ENCODE peak calls at places on chromosomes 2 and 18, in five cellular contexts. O is spleen, Q is right atrium auricular region, F is fibroblast of pulmonary artery, Z is AG04450. S is an unnamed sample.

GRCh38 chr18:36179562-36180334 is 7.5 kb upstream of the MOCOS start:
- DNase-seq in O (no peak), Q (peak; percentile 82), F (peak; percentile 94), Z (peak; percentile 78), S (no peak)

GRCh38 chr2:38866773-38867443 is 8.8 kb downstream of the DHX57 start:
- DNase-seq in O (no peak), Q (no peak), F (no peak), Z (no peak), S (no peak)

GRCh38 chr2:228367356-228367755 is 185.9 kb upstream of the SPHKAP start:
- DNase-seq in O (no peak), Q (no peak), F (no peak), Z (no peak), S (no peak)

GRCh38 chr2:29525921-29526320 is 395.5 kb downstream of the ALK start:
- DNase-seq in O (no peak), Q (no peak), F (no peak), Z (no peak), S (no peak)

GRCh38 chr2:144162652-144163051 is 357.3 kb downstream of the ZEB2 start:
- DNase-seq in O (no peak), Q (no peak), F (no peak), Z (no peak), S (no peak)

GRCh38 chr2:233436191-233436581 is 81.9 kb downstream of the DGKD start:
- DNase-seq in O (peak; percentile 59), Q (no peak), F (no peak), Z (no peak), S (no peak)

GRCh38 chr18:75160315-75160714 is 48.6 kb downstream of the PTGR3 start:
- DNase-seq in O (no peak), Q (no peak), F (no peak), Z (no peak), S (no peak)

GRCh38 chr2:219461061-219461514 is 26.4 kb downstream of the SPEG start:
- DNase-seq in O (no peak), Q (no peak), F (peak; percentile 14), Z (no peak), S (peak; percentile 84)

GRCh38 chr18:24114924-24115549 is 23.8 kb upstream of the CABYR start:
- DNase-seq in O (no peak), Q (no peak), F (no peak), Z (no peak), S (no peak)
- TF ChIP-seq CTCF in O (no peak), Q (no peak), F (no peak), Z (no peak), S (no peak)

GRCh38 chr18:11591957-11592356 is 17.4 kb upstream of the SLC35G4 start:
- DNase-seq in O (no peak), Q (no peak), F (no peak), Z (no peak), S (no peak)
- TF ChIP-seq CTCF in O (no peak), Q (no peak), F (no peak), Z (no peak), S (peak; percentile 7)

GRCh38 chr2:77271262-77271661 is 250.9 kb downstream of the LRRTM4 start:
- DNase-seq in O (no peak), Q (no peak), F (no peak), Z (no peak), S (peak; percentile 67)
- TF ChIP-seq CTCF in O (no peak), Q (no peak), F (no peak), Z (no peak), S (no peak)

DNA sequence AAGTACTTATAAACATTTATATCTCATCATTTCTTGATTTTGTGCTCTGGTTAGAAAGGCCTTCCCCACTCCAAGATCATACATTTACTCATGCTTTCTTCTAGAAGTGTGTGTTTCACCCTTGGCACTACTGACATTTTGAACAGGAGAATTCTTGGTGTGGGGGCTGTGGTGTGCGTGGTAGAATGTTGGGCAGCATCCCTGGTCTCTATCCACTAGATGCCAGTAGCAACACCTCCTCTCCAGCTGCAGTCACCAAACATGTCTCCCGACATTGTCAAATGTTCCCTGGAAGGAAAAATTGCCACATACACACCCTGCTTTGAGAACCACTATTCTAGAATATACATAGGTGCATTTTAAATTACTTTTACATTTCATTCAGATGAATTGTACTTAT is 8.7 kb upstream of the TGIF1 start:
- DNase-seq in O (no peak), Q (no peak), F (peak; percentile 51), Z (no peak), S (no peak)
- TF ChIP-seq CTCF in O (peak; percentile 16), Q (peak; percentile 61), F (peak; percentile 31), Z (no peak), S (peak; percentile 74)

GRCh38 chr18:44834867-44835469 is 154.3 kb downstream of the SETBP1 start:
- DNase-seq in O (no peak), Q (no peak), F (no peak), Z (no peak), S (no peak)
- TF ChIP-seq CTCF in O (no peak), Q (no peak), F (no peak), Z (no peak), S (peak; percentile 19)